ENCODE peak calls at places on chromosomes 13 and 19, in six cellular contexts. T, O, G, Y, Q and D are unnamed samples.
A peak's percentile ranks its signal among the peaks of the same experiment; 100 is the strongest.

GRCh38 chr19:16366433-16367268 is 42.0 kb downstream of the KLF2 start:
- DNase-seq in T (no peak), O (no peak), G (no peak), Y (no peak), Q (peak; percentile 53), D (peak; percentile 54)

GRCh38 chr13:113759525-113760137 is 605 bp downstream of the TMEM255B start:
- DNase-seq in T (peak; percentile 66), O (peak; percentile 1), G (peak; percentile 35), Y (no peak), Q (no peak), D (no peak)

GRCh38 chr13:24161980-24162517 is 1.5 kb downstream of the SPATA13 start:
- DNase-seq in T (no peak), O (no peak), G (no peak), Y (no peak), Q (no peak), D (peak; percentile 83)

GRCh38 chr19:48053856-48054255 is 10.0 kb upstream of the CABP5 start:
- DNase-seq in T (no peak), O (no peak), G (peak; percentile 14), Y (no peak), Q (no peak), D (no peak)

GRCh38 chr13:112056284-112056727 is 10.6 kb upstream of the SOX1 start:
- DNase-seq in T (no peak), O (no peak), G (no peak), Y (no peak), Q (no peak), D (no peak)

GRCh38 chr13:79522583-79522982 is 41.6 kb downstream of the NDFIP2 start:
- DNase-seq in T (no peak), O (no peak), G (peak; percentile 29), Y (no peak), Q (no peak), D (no peak)

GRCh38 chr19:18379803-18380747 is 5.9 kb upstream of the GDF15 start:
- DNase-seq in T (peak; percentile 95), O (peak; percentile 95), G (peak; percentile 68), Y (no peak), Q (no peak), D (peak; percentile 87)

GRCh38 chr19:8251025-8251472 is 41.9 kb downstream of the CERS4 start:
- DNase-seq in T (peak; percentile 82), O (no peak), G (no peak), Y (no peak), Q (no peak), D (no peak)

GRCh38 chr13:74904547-74904946 is 577.4 kb downstream of the TBC1D4 start:
- DNase-seq in T (no peak), O (no peak), G (no peak), Y (no peak), Q (no peak), D (no peak)

GRCh38 chr19:18364826-18365528 is 21.0 kb upstream of the GDF15 start:
- DNase-seq in T (peak; percentile 82), O (peak; percentile 95), G (peak; percentile 99), Y (no peak), Q (no peak), D (peak; percentile 95)

GRCh38 chr19:11264452-11265176 is 2.3 kb upstream of the DOCK6 start:
- DNase-seq in T (no peak), O (no peak), G (no peak), Y (no peak), Q (no peak), D (peak; percentile 90)

GRCh38 chr13:71864094-71864980 is 2.7 kb downstream of the DACH1 start:
- DNase-seq in T (peak; percentile 61), O (no peak), G (peak; percentile 29), Y (peak; percentile 41), Q (no peak), D (peak; percentile 85)

GRCh38 chr13:46687810-46688209 is 109.2 kb downstream of the ESD start:
- DNase-seq in T (no peak), O (no peak), G (peak; percentile 46), Y (no peak), Q (no peak), D (no peak)

GRCh38 chr13:90485441-90485840 is 862.0 kb upstream of the MIR17HG start:
- DNase-seq in T (no peak), O (peak; percentile 85), G (peak; percentile 84), Y (no peak), Q (no peak), D (no peak)

GRCh38 chr19:5993516-5994406 is 15.8 kb upstream of the RANBP3 start:
- DNase-seq in T (no peak), O (no peak), G (peak; percentile 29), Y (no peak), Q (no peak), D (no peak)

GRCh38 chr13:67075239-67075638 is 154.9 kb downstream of the PCDH9 start:
- DNase-seq in T (no peak), O (no peak), G (peak; percentile 36), Y (no peak), Q (no peak), D (no peak)

GRCh38 chr13:49690133-49690989 is 925 bp downstream of the EBPL start:
- DNase-seq in T (no peak), O (no peak), G (peak; percentile 61), Y (no peak), Q (no peak), D (no peak)

GRCh38 chr13:96020941-96021340 is 32.3 kb downstream of the UGGT2 start:
- DNase-seq in T (no peak), O (no peak), G (no peak), Y (no peak), Q (no peak), D (no peak)

GRCh38 chr19:5480427-5480836 is 25.2 kb downstream of the ZNRF4 start:
- DNase-seq in T (no peak), O (no peak), G (peak; percentile 54), Y (peak; percentile 59), Q (peak; percentile 39), D (peak; percentile 40)

GRCh38 chr19:30719991-30720329 is 347.8 kb downstream of the ZNF536 start:
- DNase-seq in T (no peak), O (no peak), G (no peak), Y (no peak), Q (no peak), D (no peak)

GRCh38 chr19:13615890-13616289 is 109.6 kb upstream of the CACNA1A start:
- DNase-seq in T (no peak), O (peak; percentile 24), G (no peak), Y (no peak), Q (no peak), D (no peak)